ENCODE peak calls at places on chromosomes 5 and 9, in eight cellular contexts. S is heart left ventricle, E is vagina, W is gastrocnemius medialis, H is body of pancreas, T is stomach, M is right lobe of liver, K is transverse colon. O is an unnamed sample. For H3K4me1, the result is how much of the 10 kb centered on the place peaks cover.

GRCh38 chr9:129242971-129243561 is 65.0 kb upstream of the IER5L start:
- DNase-seq in W (peak), K (no peak), E (no peak), S (peak), M (no peak), H (no peak), T (no peak), O (no peak)

GRCh38 chr9:89576404-89576824 is 28.4 kb upstream of the GADD45G start:
- DNase-seq in S (no peak), K (no peak), T (no peak), W (no peak), H (no peak), M (no peak), E (no peak), O (peak)

GRCh38 chr5:53373420-53374188 is 106.8 kb upstream of the FST start:
- DNase-seq in W (no peak), K (no peak), T (no peak), H (no peak), S (no peak), M (no peak), E (no peak), O (no peak)

GRCh38 chr5:38149815-38150195 is 108.6 kb upstream of the EGFLAM start:
- DNase-seq in W (no peak), K (no peak), H (no peak), E (no peak), T (no peak), M (no peak), S (no peak), O (no peak)

GRCh38 chr5:39755986-39756385 is 331.2 kb upstream of the DAB2 start:
- DNase-seq in E (no peak), T (no peak), W (no peak), K (no peak), H (no peak), M (no peak), S (no peak), O (peak)

GRCh38 chr5:178486305-178486704 is 103.9 kb downstream of the COL23A1 start:
- DNase-seq in E (no peak), H (no peak), W (no peak), K (no peak), S (no peak), M (no peak), T (no peak), O (no peak)

GRCh38 chr9:76729116-76729515 is 35.1 kb upstream of the PCA3 start:
- DNase-seq in K (no peak), S (no peak), E (no peak), W (no peak), H (no peak), T (no peak), M (no peak), O (no peak)

GRCh38 chr5:80822640-80823039 is 137.5 kb upstream of the RASGRF2 start:
- DNase-seq in K (no peak), M (no peak), S (no peak), H (no peak), W (no peak), T (no peak), E (no peak), O (no peak)

GRCh38 chr9:130780865-130781504 is 54.1 kb upstream of the ABL1 start:
- DNase-seq in E (no peak), K (peak), H (no peak), M (no peak), W (peak), T (no peak), S (peak), O (peak)

GRCh38 chr9:110371411-110372013 is 33.8 kb upstream of the TXNDC8 start:
- DNase-seq in M (no peak), S (no peak), E (no peak), T (no peak), W (no peak), K (no peak), H (no peak), O (no peak)

GRCh38 chr9:129014124-129014523 is 14.0 kb downstream of the SH3GLB2 start:
- DNase-seq in K (no peak), E (no peak), H (no peak), W (no peak), M (no peak), T (no peak), S (no peak), O (no peak)

GRCh38 chr5:117379521-117379920 is 804.9 kb upstream of the SEMA6A start:
- DNase-seq in H (no peak), E (no peak), S (no peak), K (no peak), W (no peak), M (no peak), T (no peak), O (no peak)

GRCh38 chr9:127963359-127964064 is 17.3 kb downstream of the EEIG1 start:
- DNase-seq in W (no peak), S (peak), E (no peak), T (no peak), H (no peak), M (peak), K (no peak), O (peak)

GRCh38 chr9:127968046-127968445 is 12.7 kb downstream of the EEIG1 start:
- DNase-seq in E (no peak), K (peak), T (peak), H (no peak), W (peak), S (no peak), M (no peak), O (peak)

GRCh38 chr9:127966416-127967150 is 14.2 kb downstream of the EEIG1 start:
- DNase-seq in K (peak), H (peak), S (no peak), T (peak), M (no peak), E (no peak), W (no peak), O (no peak)

GRCh38 chr9:127967151-127967809 is 13.5 kb downstream of the EEIG1 start:
- DNase-seq in W (no peak), K (no peak), T (no peak), H (no peak), E (no peak), M (no peak), S (no peak), O (peak)

GRCh38 chr9:127965953-127966352 is 14.8 kb downstream of the EEIG1 start:
- DNase-seq in S (no peak), H (no peak), M (peak), K (no peak), E (no peak), T (no peak), W (no peak), O (peak)
- H3K27ac ChIP-seq in S (peak), H (peak), M (peak), K (peak), E (peak), T (peak), W (peak), O (peak)

DNA sequence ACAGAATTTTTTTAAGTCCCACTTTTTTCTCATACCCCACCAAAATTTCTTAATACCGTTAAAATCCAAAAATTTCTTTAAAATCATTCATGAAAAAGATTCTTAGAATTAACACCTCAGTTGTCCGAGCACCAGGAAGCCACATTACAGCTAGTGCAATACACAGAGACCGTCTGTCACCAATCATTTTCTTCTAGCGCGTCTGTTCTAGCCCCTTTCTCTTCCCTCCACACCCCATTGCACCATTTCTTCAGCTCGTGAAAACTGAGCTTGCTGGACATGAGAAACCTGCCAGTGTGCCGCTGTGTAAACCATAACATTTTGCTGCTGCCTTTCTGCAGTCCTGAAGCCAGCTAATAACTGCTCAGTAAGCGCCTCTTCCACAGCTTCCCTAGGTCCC is 5.0 kb downstream of the SFXN1 start:
- DNase-seq in K (no peak), M (no peak), S (no peak), H (no peak), W (no peak), T (no peak), E (no peak), O (no peak)
- H3K4me1 ChIP-seq in K (under half), M (under half), S (under half), H (under half), W (under half), T (under half), E (under half), O (under half)

GRCh38 chr5:43019615-43020293 is 20.4 kb downstream of the ANXA2R start:
- DNase-seq in S (peak), M (peak), H (peak), W (peak), K (peak), T (peak), E (no peak), O (peak)
- TF ChIP-seq POLR2A in S (no peak), M (peak), H (no peak), W (no peak), K (peak), T (no peak), E (no peak), O (peak)

GRCh38 chr5:16737620-16738364 is 121.0 kb upstream of the RETREG1 start:
- DNase-seq in K (peak), S (no peak), T (no peak), H (no peak), W (no peak), E (no peak), M (no peak), O (no peak)
- H3K27ac ChIP-seq in K (peak), S (no peak), T (peak), H (peak), W (no peak), E (no peak), M (no peak), O (no peak)

GRCh38 chr5:67297802-67298532 is 101.4 kb upstream of the CD180 start:
- DNase-seq in M (no peak), T (no peak), W (no peak), S (no peak), K (no peak), E (no peak), H (no peak), O (no peak)
- H3K4me1 ChIP-seq in M (under half), T (under half), W (under half), S (under half), K (under half), E (under half), H (under half), O (under half)

DNA sequence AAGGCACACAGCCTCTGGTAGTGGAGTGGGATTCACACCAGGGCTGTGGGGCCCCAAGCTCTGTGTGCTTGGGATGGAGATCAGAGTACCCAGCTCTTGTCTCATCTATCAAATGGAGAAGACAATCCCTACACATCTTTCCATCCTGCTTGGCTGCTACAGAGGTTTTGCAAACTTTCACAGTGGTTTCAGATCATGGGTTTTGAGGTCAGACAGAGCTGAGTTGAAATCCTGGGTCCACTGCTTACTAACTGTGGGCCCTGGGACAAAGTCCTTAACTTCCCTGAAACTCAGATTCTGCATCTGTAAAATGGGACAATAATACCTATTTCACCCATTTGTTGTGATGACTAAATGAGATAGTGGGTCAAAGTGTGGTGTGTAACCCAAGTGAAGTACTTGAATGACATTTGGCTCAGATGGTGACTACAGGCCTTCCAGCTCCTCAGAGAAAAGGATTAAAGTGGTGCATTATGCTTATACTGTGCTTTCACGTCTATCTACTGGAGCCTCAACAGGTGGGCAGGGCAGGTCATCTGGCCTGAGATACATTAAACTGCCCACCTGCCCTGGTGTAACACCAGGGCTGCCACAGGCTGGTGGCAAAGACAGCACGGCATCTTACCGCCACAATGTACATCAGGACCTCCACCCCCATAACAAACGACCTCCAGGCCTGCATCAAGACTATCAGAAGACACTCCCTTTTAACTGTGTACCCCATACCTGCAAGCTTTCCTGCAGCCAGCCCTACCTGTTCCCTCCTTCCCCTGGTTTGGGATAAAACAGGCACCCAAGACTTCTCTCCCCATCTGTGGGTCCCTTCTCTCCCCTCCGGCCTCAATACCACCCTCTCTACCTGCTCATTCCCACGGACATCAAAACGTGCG is 774 bp upstream of the TRAF1 start:
- DNase-seq in K (no peak), E (no peak), H (no peak), T (no peak), S (no peak), W (no peak), M (no peak), O (no peak)
- TF ChIP-seq POLR2A in K (no peak), E (no peak), H (no peak), T (no peak), S (no peak), W (no peak), M (no peak), O (no peak)

GRCh38 chr5:137845472-137845871 is 22.2 kb upstream of the MYOT start:
- DNase-seq in K (no peak), W (peak), E (no peak), T (no peak), H (no peak), S (no peak), M (no peak), O (no peak)
- H3K27ac ChIP-seq in K (no peak), W (peak), E (no peak), T (no peak), H (no peak), S (no peak), M (no peak), O (no peak)

DNA sequence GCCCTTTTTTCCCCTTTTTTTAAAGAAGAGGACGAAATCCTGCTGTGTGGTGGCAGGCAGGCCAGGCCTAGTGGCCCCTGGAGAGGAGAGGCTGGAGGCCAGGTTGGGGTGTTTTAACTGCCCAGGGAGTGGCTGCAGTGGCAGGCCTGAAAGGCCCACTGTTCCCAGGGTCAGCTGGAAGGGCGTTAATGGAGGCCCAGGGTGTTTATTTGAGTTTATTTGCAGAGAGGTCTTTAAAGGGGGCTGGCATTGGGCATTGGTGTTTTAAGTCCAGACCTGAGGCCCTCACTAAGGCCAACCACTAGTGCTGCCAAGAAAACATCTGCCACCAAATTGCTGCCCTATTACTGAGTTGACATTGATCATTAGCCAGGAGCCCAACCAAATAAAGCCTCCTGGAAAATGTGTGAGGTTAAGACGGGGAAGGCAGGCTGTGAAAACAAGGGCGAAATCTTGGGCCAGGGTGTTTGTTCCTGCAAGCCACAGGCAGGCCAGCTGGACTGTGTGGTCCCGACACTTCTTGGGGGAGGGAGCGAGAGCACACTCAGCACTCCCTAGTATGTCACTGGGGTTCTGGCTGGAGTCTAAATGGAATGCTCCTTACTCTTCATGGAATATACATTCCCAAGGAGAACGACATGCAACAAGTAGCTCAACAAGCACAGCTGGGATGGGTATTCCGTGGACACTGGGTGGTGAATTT is 5.1 kb downstream of the JADE2 start:
- DNase-seq in E (no peak), M (no peak), S (peak), T (peak), K (no peak), H (peak), W (no peak), O (no peak)
- H3K4me1 ChIP-seq in E (half or more), M (under half), S (half or more), T (half or more), K (under half), H (half or more), W (under half), O (half or more)

GRCh38 chr5:9545959-9546851 is at the start of gene SEMA5A:
- DNase-seq in E (no peak), T (peak), H (peak), W (peak), S (peak), K (peak), M (peak), O (peak)
- TF ChIP-seq POLR2A in E (no peak), T (no peak), H (peak), W (peak), S (no peak), K (peak), M (peak), O (no peak)